ENCODE peak calls at places on chromosome 17, in six cellular contexts. E is IMR-90, T is endothelial cell of umbilical vein, P is breast epithelium, D is pancreas, W is left ventricle myocardium inferior. G is an unnamed sample. For H3K9me3, the result is how much of the 10 kb centered on the place peaks cover.

GRCh38 chr17:39001703-39002637 is 34.8 kb upstream of the FBXO47 start:
- DNase-seq in E (peak), T (peak), P (peak), D (no peak), W (peak), G (peak)

GRCh38 chr17:75695141-75695829 is 26.0 kb upstream of the ITGB4 start:
- DNase-seq in E (peak), T (no peak), P (no peak), D (no peak), W (no peak), G (no peak)

GRCh38 chr17:44556854-44557606 is at the start of gene FZD2:
- DNase-seq in E (peak), T (peak), P (peak), D (peak), W (peak), G (peak)

GRCh38 chr17:50575581-50576210 is 15.2 kb downstream of the CACNA1G start:
- DNase-seq in E (no peak), T (no peak), P (no peak), D (no peak), W (no peak), G (no peak)

GRCh38 chr17:17749921-17750320 is 68.7 kb downstream of the RAI1 start:
- DNase-seq in E (peak), T (peak), P (no peak), D (no peak), W (no peak), G (no peak)

GRCh38 chr17:45371414-45372324 is 54.8 kb upstream of the MAP3K14 start:
- DNase-seq in E (peak), T (peak), P (peak), D (peak), W (peak), G (peak)

GRCh38 chr17:1714980-1715802 is 5.0 kb upstream of the TLCD2 start:
- DNase-seq in E (peak), T (peak), P (peak), D (peak), W (peak), G (peak)

GRCh38 chr17:79306688-79307323 is 232.2 kb downstream of the ENGASE start:
- DNase-seq in E (no peak), T (no peak), P (peak), D (peak), W (peak), G (peak)

GRCh38 chr17:46082293-46082692 is 83.2 kb downstream of the STH start:
- DNase-seq in E (no peak), T (no peak), P (no peak), D (no peak), W (no peak), G (no peak)

GRCh38 chr17:73952136-73952497 is 251.4 kb upstream of the RPL38 start:
- DNase-seq in E (no peak), T (no peak), P (no peak), D (no peak), W (no peak), G (no peak)

GRCh38 chr17:27657620-27658019 is 26.6 kb downstream of the LGALS9 start:
- DNase-seq in E (peak), T (peak), P (no peak), D (peak), W (no peak), G (no peak)

GRCh38 chr17:78709119-78709681 is 72.9 kb downstream of the CYTH1 start:
- DNase-seq in E (no peak), T (no peak), P (no peak), D (no peak), W (no peak), G (no peak)

GRCh38 chr17:81409190-81409935 is 14.1 kb downstream of the BAHCC1 start:
- DNase-seq in E (no peak), T (no peak), P (no peak), D (no peak), W (no peak), G (no peak)

GRCh38 chr17:61476476-61477203 is 24.4 kb downstream of the TBX4 start:
- DNase-seq in E (no peak), T (no peak), P (no peak), D (no peak), W (no peak), G (no peak)

GRCh38 chr17:2406271-2406902 is 5.5 kb upstream of the MNT start:
- DNase-seq in E (no peak), T (no peak), P (no peak), D (peak), W (no peak), G (no peak)

GRCh38 chr17:17484451-17484899 is 7.7 kb downstream of the MED9 start:
- DNase-seq in E (peak), T (no peak), P (no peak), D (no peak), W (no peak), G (no peak)

GRCh38 chr17:79942591-79943353 is 92.9 kb downstream of the TBC1D16 start:
- DNase-seq in E (peak), T (peak), P (no peak), D (peak), W (peak), G (no peak)

GRCh38 chr17:68290268-68290954 is 516 bp downstream of the SLC16A6 start:
- DNase-seq in E (no peak), T (no peak), P (no peak), D (peak), W (peak), G (no peak)

GRCh38 chr17:46881015-46881414 is 29.6 kb downstream of the WNT9B start:
- DNase-seq in E (no peak), T (no peak), P (no peak), D (no peak), W (no peak), G (no peak)

GRCh38 chr17:76053230-76054111 is 18.8 kb downstream of the SRP68 start:
- DNase-seq in E (peak), T (peak), P (no peak), D (no peak), W (no peak), G (no peak)

GRCh38 chr17:80187090-80187489 is 17.3 kb downstream of the CARD14 start:
- DNase-seq in E (peak), T (no peak), P (no peak), D (no peak), W (no peak), G (no peak)

GRCh38 chr17:46968896-46969295 is 10.2 kb downstream of the RPRML start:
- DNase-seq in E (no peak), T (no peak), P (no peak), D (peak), W (no peak), G (no peak)

GRCh38 chr17:44901323-44901965 is 2.2 kb upstream of the EFTUD2 start:
- DNase-seq in E (peak), T (peak), P (no peak), D (no peak), W (no peak), G (no peak)

GRCh38 chr17:61490540-61490975 is 38.3 kb downstream of the TBX4 start:
- DNase-seq in E (peak), T (no peak), P (no peak), D (no peak), W (no peak), G (no peak)

GRCh38 chr17:78736526-78737079 is 45.5 kb downstream of the CYTH1 start:
- DNase-seq in E (no peak), T (peak), P (peak), D (peak), W (peak), G (no peak)

GRCh38 chr17:61474934-61475333 is 22.7 kb downstream of the TBX4 start:
- DNase-seq in E (no peak), T (no peak), P (no peak), D (no peak), W (no peak), G (no peak)

GRCh38 chr17:50123649-50124349 is 6.2 kb downstream of the SAMD14 start:
- DNase-seq in E (peak), T (no peak), P (no peak), D (no peak), W (no peak), G (no peak)

GRCh38 chr17:45241315-45242011 is 19.8 kb downstream of the FMNL1 start:
- DNase-seq in E (no peak), T (no peak), P (peak), D (peak), W (no peak), G (no peak)

GRCh38 chr17:74274060-74274702 is at the start of gene DNAI2:
- DNase-seq in E (no peak), T (no peak), P (no peak), D (no peak), W (no peak), G (no peak)

GRCh38 chr17:40320771-40321501 is 12.0 kb downstream of the RARA start:
- DNase-seq in E (no peak), T (no peak), P (peak), D (peak), W (peak), G (no peak)

GRCh38 chr17:40323317-40323716 is 14.3 kb downstream of the RARA start:
- DNase-seq in E (no peak), T (no peak), P (no peak), D (peak), W (no peak), G (no peak)

GRCh38 chr17:40319651-40320550 is 10.9 kb downstream of the RARA start:
- DNase-seq in E (no peak), T (no peak), P (peak), D (peak), W (peak), G (no peak)

GRCh38 chr17:40322417-40323315 is 13.7 kb downstream of the RARA start:
- DNase-seq in E (peak), T (peak), P (peak), D (peak), W (peak), G (peak)

DNA sequence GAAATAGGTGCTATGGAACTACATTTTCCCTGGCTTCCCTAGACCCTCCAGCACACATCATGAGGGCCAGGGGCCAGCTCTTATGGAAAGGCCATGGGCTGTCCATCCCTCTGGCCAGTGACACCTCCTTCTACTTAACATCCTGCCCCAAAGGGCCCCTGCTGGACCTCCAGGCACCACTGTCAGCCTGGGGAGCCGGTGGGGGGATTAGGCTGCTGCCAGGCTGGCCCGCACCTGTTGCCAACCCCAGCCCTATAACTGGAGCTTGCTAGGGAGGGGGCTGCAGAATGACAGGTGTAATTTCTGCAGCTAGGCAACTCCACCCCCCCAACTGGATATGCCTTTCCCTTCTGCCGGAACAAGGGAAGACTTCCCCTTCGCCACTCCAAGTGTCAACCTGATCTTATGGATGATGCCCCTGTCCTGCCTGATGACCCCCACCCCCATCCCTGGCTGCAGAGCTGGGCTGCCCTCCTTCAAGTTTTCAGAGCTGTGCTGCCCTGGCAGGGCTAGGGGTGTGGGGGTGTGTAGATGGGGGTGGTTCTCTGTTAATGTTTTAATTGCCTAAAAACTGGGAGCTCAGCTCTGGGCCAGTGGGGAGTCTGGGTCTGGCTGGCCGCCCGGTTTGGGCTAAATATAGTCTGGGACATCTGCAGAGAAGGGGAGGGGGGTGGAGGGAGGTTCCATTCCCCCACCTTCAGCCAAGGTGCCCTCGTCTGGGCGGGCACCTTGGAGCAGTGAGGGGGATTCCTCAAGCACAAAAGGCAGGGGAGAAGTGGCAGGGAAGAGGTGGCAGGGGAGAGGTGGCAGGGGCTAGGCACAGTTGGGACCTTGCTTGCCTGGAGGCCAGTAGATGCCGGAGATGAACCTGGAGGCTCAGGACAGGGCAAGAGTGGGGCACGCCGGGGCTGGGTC is 12.8 kb downstream of the RARA start:
- DNase-seq in E (no peak), T (no peak), P (no peak), D (peak), W (peak), G (no peak)
- H3K4me3 ChIP-seq in E (peak), T (peak), P (peak), D (peak), W (peak), G (peak)

DNA sequence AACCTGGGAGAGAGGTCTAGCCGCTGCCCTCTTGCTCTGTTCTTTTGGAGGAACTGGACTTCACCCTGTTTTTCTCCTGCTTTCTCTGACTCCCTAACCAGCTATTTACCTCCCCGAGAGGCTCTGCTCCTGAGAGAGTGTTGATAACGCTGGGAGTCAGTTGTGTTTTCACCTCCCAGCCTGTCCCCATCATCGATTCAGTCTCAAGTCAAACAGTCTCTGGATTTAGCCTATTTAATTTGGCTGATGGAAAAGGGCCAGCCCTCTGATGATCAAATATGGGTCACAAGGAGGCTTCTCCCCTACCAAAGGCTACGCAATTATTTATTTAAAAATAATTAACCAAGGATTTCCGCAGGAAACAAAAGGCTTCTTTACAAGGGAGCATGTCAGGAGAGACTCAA is 31.8 kb downstream of the HNF1B start:
- DNase-seq in E (no peak), T (no peak), P (no peak), D (no peak), W (no peak), G (no peak)
- TF ChIP-seq CTCF in E (no peak), T (no peak), P (no peak), D (no peak), W (no peak), G (no peak)

GRCh38 chr17:22304667-22305303 is 612.5 kb downstream of the KCNJ18 start:
- DNase-seq in E (no peak), T (no peak), P (no peak), D (no peak), W (no peak), G (no peak)
- H3K9me3 ChIP-seq in E (under half), T (under half), P (under half), D (under half), W (under half), G (under half)

DNA sequence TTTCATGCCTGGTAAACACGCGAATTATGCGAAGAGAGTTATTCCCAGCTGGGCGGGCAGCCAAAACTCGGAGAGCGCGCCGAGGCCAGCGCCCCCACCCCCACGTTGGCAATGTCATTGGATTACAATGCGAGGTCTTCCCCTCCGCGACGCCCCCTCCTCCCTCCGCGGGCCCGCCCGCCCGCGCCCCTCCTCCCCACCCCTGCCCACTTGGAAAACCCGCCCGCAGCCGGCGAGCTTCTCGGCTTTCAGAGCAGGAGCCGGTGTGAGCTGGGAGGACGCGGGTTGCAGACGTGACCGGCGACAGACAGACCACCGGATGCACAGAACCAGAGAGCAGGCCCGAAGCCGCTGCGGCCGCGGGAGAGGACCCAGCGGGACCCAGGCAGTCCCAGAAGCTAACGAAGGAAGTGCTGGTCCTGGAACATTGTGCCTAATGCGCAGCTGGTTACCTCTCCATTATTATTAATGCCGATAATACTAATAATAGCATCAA is 4.0 kb downstream of the NOG start:
- DNase-seq in E (peak), T (no peak), P (no peak), D (peak), W (no peak), G (no peak)
- H3K4me3 ChIP-seq in E (peak), T (no peak), P (peak), D (peak), W (peak), G (peak)

GRCh38 chr17:21059761-21060160 is 16.9 kb upstream of the USP22 start:
- DNase-seq in E (no peak), T (no peak), P (no peak), D (no peak), W (no peak), G (no peak)

GRCh38 chr17:21066394-21066793 is 23.6 kb upstream of the USP22 start:
- DNase-seq in E (no peak), T (no peak), P (no peak), D (no peak), W (no peak), G (no peak)

GRCh38 chr17:21058098-21058893 is 15.5 kb upstream of the USP22 start:
- DNase-seq in E (peak), T (no peak), P (no peak), D (no peak), W (no peak), G (no peak)

GRCh38 chr17:21061158-21061835 is 18.5 kb upstream of the USP22 start:
- DNase-seq in E (no peak), T (no peak), P (no peak), D (no peak), W (no peak), G (no peak)

GRCh38 chr17:21061971-21062526 is 19.2 kb upstream of the USP22 start:
- DNase-seq in E (no peak), T (no peak), P (no peak), D (no peak), W (no peak), G (no peak)
- TF ChIP-seq CTCF in E (no peak), T (no peak), P (no peak), D (no peak), W (no peak), G (no peak)

DNA sequence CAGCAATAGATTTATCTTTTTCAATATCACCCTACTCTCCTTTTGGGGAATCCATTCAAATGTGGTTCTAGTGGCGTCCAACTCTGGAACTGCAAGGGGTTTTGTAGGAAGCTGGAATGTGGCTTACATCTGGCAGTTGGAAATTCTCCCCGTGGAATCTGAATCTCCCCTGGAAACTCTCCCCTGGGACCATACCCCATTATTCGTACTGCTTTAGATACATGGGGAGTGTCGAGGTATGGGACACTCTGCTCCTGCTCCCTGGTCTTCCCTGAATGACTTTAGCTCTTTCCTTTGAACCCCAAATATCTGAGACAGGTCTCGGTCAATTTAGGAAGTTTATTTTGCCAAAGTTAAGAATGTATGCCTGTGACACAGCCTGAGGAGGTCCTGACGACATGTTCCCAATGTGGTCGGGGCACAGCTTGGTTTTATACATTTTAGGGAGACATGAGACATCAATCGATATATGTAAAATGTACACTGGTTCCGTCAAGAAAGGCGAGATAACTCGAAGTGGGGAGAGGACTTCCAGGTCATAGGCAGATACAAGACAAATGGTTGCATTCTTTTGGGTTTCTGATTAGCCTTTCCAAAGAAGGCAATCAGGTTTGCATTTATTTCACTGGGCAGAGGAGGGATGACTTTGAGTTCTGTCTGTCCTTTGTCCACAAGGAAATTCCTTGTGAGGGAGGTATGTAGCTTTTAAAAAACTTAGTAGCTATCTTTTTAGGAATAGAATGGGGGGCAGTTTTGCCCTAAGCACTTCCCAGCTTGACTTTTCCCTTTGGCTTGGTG is 89.1 kb upstream of the CORO6 start:
- DNase-seq in E (no peak), T (no peak), P (no peak), D (no peak), W (no peak), G (no peak)
- H3K9me3 ChIP-seq in E (under half), T (under half), P (under half), D (under half), W (under half), G (under half)

GRCh38 chr17:8290043-8290442 is 1.6 kb downstream of the RANGRF start:
- DNase-seq in E (peak), T (no peak), P (no peak), D (no peak), W (no peak), G (no peak)
- H3K4me3 ChIP-seq in E (no peak), T (no peak), P (no peak), D (no peak), W (no peak), G (no peak)

GRCh38 chr17:9905902-9906301 is 831 bp upstream of the RCVRN start:
- DNase-seq in E (no peak), T (no peak), P (no peak), D (no peak), W (peak), G (no peak)

GRCh38 chr17:9905078-9905415 is at the start of gene RCVRN:
- DNase-seq in E (no peak), T (no peak), P (no peak), D (no peak), W (no peak), G (no peak)

GRCh38 chr17:9907131-9907530 is 2.1 kb upstream of the RCVRN start:
- DNase-seq in E (no peak), T (no peak), P (no peak), D (no peak), W (no peak), G (no peak)

GRCh38 chr17:9907883-9908648 is 3.0 kb upstream of the RCVRN start:
- DNase-seq in E (peak), T (no peak), P (no peak), D (no peak), W (no peak), G (no peak)

GRCh38 chr17:9906616-9907015 is 1.5 kb upstream of the RCVRN start:
- DNase-seq in E (no peak), T (no peak), P (no peak), D (no peak), W (no peak), G (no peak)
- TF ChIP-seq CTCF in E (no peak), T (no peak), P (no peak), D (no peak), W (no peak), G (no peak)

DNA sequence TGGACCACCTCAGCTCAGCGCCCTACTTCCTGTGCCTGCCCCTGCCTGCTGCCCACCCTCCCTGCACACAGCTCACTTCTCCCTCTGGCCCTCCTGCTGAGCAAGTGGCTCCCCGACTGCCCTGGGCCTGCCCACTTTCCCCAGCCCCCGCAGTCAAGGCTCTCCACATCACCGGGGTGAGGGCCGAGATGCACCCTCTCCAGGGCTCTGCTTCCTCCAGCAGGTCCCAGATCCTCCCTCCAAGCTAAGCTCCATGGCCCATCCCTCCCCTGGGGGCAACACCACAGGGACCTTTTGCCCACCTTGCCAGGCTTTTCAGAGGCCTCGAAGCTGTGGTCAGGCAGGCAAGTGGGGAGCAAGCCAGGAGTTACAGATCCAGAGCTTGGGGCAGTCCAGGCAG is 820.2 kb downstream of the KCNJ18 start:
- DNase-seq in E (no peak), T (no peak), P (no peak), D (no peak), W (no peak), G (no peak)
- H3K9me3 ChIP-seq in E (under half), T (under half), P (under half), D (under half), W (under half), G (under half)